ENCODE peak calls at places on chromosomes 7 and 10, in five cellular contexts. V is GM12865; B is mucosa of gallbladder; H is T-helper 2 cell; U is activated T-helper 1 cell treated with anti-CD3 and anti-CD28 coated beads, Interleukin-2, amount 50 U/mL, for 16 hours. R is an unnamed sample.

GRCh38 chr10:87915989-87916388 is 52.6 kb downstream of the PTEN start:
- DNase-seq in V (no peak), H (no peak), U (no peak), B (no peak), R (no peak)

GRCh38 chr10:70815504-70816219 is at the start of gene SGPL1:
- DNase-seq in H (peak; percentile 71), U (peak; percentile 69), B (peak; percentile 89), V (peak; percentile 89), R (peak; percentile 83)

GRCh38 chr10:101218423-101219136 is 10.7 kb downstream of the LBX1 start:
- DNase-seq in B (no peak), V (no peak), U (no peak), H (no peak), R (no peak)

GRCh38 chr7:101952355-101953247 is 135.2 kb downstream of the CUX1 start:
- DNase-seq in H (no peak), B (no peak), U (no peak), V (no peak), R (no peak)

GRCh38 chr10:121926669-121927360 is 1.0 kb downstream of the ATE1 start:
- DNase-seq in V (peak; percentile 57), B (no peak), U (no peak), H (no peak), R (no peak)

GRCh38 chr7:122364761-122365280 is 60.3 kb upstream of the FEZF1 start:
- DNase-seq in U (no peak), H (no peak), B (no peak), V (no peak), R (no peak)

GRCh38 chr10:79929409-79929904 is 19.4 kb downstream of the SFTPD start:
- DNase-seq in U (peak; percentile 54), V (peak; percentile 78), B (peak; percentile 81), H (peak; percentile 49), R (peak; percentile 90)

GRCh38 chr10:46550795-46551700 is 5.4 kb downstream of the GPRIN2 start:
- DNase-seq in V (no peak), U (no peak), H (no peak), B (peak; percentile 9), R (no peak)

GRCh38 chr7:76023002-76023401 is 24.8 kb downstream of the STYXL1 start:
- DNase-seq in U (no peak), H (no peak), B (no peak), V (no peak), R (no peak)

GRCh38 chr10:131547129-131547799 is 235.7 kb upstream of the TCERG1L start:
- DNase-seq in U (no peak), H (no peak), V (no peak), B (no peak), R (no peak)

GRCh38 chr7:351256-351655 is 61.3 kb downstream of the FOXL3 start:
- DNase-seq in H (no peak), U (peak; percentile 46), B (no peak), V (no peak), R (no peak)

GRCh38 chr10:102796407-102797176 is 40.6 kb downstream of the CYP17A1 start:
- DNase-seq in H (no peak), B (peak; percentile 85), V (peak; percentile 71), U (peak; percentile 20), R (peak; percentile 28)

GRCh38 chr7:143394777-143395176 is 13.6 kb downstream of the ZYX start:
- DNase-seq in V (no peak), B (no peak), U (no peak), H (no peak), R (no peak)

GRCh38 chr10:76961841-76962240 is 675.8 kb downstream of the KCNMA1 start:
- DNase-seq in H (no peak), U (no peak), V (no peak), B (no peak), R (no peak)

GRCh38 chr10:121159670-121160069 is 308.5 kb downstream of the WDR11 start:
- DNase-seq in V (peak; percentile 58), U (no peak), B (no peak), H (no peak), R (no peak)

GRCh38 chr10:51231754-51232153 is 157.5 kb downstream of the PRKG1 start:
- DNase-seq in U (no peak), B (no peak), V (no peak), H (no peak), R (no peak)

GRCh38 chr7:44508328-44508990 is 18.0 kb upstream of the NUDCD3 start:
- DNase-seq in U (no peak), V (no peak), H (no peak), B (no peak), R (no peak)

GRCh38 chr10:129545257-129545656 is 78.2 kb downstream of the MGMT start:
- DNase-seq in H (no peak), B (no peak), U (no peak), V (no peak), R (no peak)

GRCh38 chr10:60186315-60187071 is 203.2 kb downstream of the ANK3 start:
- DNase-seq in U (no peak), H (no peak), B (peak; percentile 57), V (no peak), R (no peak)

GRCh38 chr7:131284702-131285419 is 42.8 kb upstream of the MKLN1 start:
- DNase-seq in U (no peak), H (no peak), V (no peak), B (no peak), R (peak; percentile 44)